ENCODE peak calls at places on chromosomes 4 and X, in eight cellular contexts. One of them, this sample, is unnamed. For H3K9me3, the result is how much of the 10 kb centered on the place peaks cover.

GRCh38 chr4:149223659-149224058 is 592.0 kb downstream of the IQCM start:
- DNase-seq in stomach: no peak
- DNase-seq in A549: no peak
- DNase-seq in tibial nerve: no peak
- DNase-seq in HepG2: no peak
- DNase-seq in SK-N-SH: no peak
- DNase-seq in H1: no peak
- DNase-seq in esophagus muscularis mucosa: no peak
- DNase-seq in this sample: no peak

GRCh38 chrX:113136841-113137240 is 296.2 kb upstream of the AMOT start:
- DNase-seq in stomach: no peak
- DNase-seq in A549: no peak
- DNase-seq in tibial nerve: no peak
- DNase-seq in HepG2: no peak
- DNase-seq in SK-N-SH: no peak
- DNase-seq in H1: no peak
- DNase-seq in esophagus muscularis mucosa: no peak
- DNase-seq in this sample: no peak

GRCh38 chrX:19695884-19696283 is 180.6 kb upstream of the MAP3K15 start:
- DNase-seq in stomach: no peak
- DNase-seq in A549: no peak
- DNase-seq in tibial nerve: no peak
- DNase-seq in HepG2: no peak
- DNase-seq in SK-N-SH: no peak
- DNase-seq in H1: no peak
- DNase-seq in esophagus muscularis mucosa: no peak
- DNase-seq in this sample: no peak

GRCh38 chrX:101550825-101551767 is 749 bp downstream of the ARMCX1 start:
- DNase-seq in stomach: no peak
- DNase-seq in A549: no peak
- DNase-seq in tibial nerve: peak
- DNase-seq in HepG2: no peak
- DNase-seq in SK-N-SH: peak
- DNase-seq in H1: peak
- DNase-seq in esophagus muscularis mucosa: no peak
- DNase-seq in this sample: peak

GRCh38 chrX:30888526-30889146 is 418 bp downstream of the TAB3 start:
- DNase-seq in stomach: no peak
- DNase-seq in A549: no peak
- DNase-seq in tibial nerve: no peak
- DNase-seq in HepG2: no peak
- DNase-seq in SK-N-SH: no peak
- DNase-seq in H1: peak
- DNase-seq in esophagus muscularis mucosa: no peak
- DNase-seq in this sample: peak

GRCh38 chrX:101931104-101931493 is 728 bp downstream of the ZMAT1 start:
- DNase-seq in stomach: no peak
- DNase-seq in A549: peak
- DNase-seq in tibial nerve: peak
- DNase-seq in HepG2: no peak
- DNase-seq in SK-N-SH: peak
- DNase-seq in H1: no peak
- DNase-seq in esophagus muscularis mucosa: no peak
- DNase-seq in this sample: no peak

GRCh38 chr4:96677499-96677898 is 837.6 kb downstream of the PDHA2 start:
- DNase-seq in stomach: no peak
- DNase-seq in A549: no peak
- DNase-seq in tibial nerve: no peak
- DNase-seq in HepG2: no peak
- DNase-seq in SK-N-SH: no peak
- DNase-seq in H1: no peak
- DNase-seq in esophagus muscularis mucosa: no peak
- DNase-seq in this sample: no peak

GRCh38 chrX:21655901-21656586 is 2.1 kb downstream of the KLHL34 start:
- DNase-seq in stomach: no peak
- DNase-seq in A549: no peak
- DNase-seq in tibial nerve: no peak
- DNase-seq in HepG2: no peak
- DNase-seq in SK-N-SH: peak
- DNase-seq in H1: no peak
- DNase-seq in esophagus muscularis mucosa: no peak
- DNase-seq in this sample: no peak

GRCh38 chrX:14228611-14229010 is 198.9 kb upstream of the GEMIN8 start:
- DNase-seq in stomach: no peak
- DNase-seq in A549: no peak
- DNase-seq in tibial nerve: no peak
- DNase-seq in HepG2: no peak
- DNase-seq in SK-N-SH: no peak
- DNase-seq in H1: no peak
- DNase-seq in esophagus muscularis mucosa: no peak
- DNase-seq in this sample: no peak

GRCh38 chr4:30952526-30953219 is 232.5 kb downstream of the PCDH7 start:
- DNase-seq in stomach: no peak
- DNase-seq in A549: peak
- DNase-seq in tibial nerve: no peak
- DNase-seq in HepG2: no peak
- DNase-seq in SK-N-SH: no peak
- DNase-seq in H1: no peak
- DNase-seq in esophagus muscularis mucosa: no peak
- DNase-seq in this sample: no peak

GRCh38 chr4:8917321-8917811 is 45.7 kb upstream of the HMX1 start:
- DNase-seq in stomach: peak
- DNase-seq in A549: no peak
- DNase-seq in tibial nerve: no peak
- DNase-seq in HepG2: no peak
- DNase-seq in SK-N-SH: no peak
- DNase-seq in H1: peak
- DNase-seq in esophagus muscularis mucosa: no peak
- DNase-seq in this sample: no peak

DNA sequence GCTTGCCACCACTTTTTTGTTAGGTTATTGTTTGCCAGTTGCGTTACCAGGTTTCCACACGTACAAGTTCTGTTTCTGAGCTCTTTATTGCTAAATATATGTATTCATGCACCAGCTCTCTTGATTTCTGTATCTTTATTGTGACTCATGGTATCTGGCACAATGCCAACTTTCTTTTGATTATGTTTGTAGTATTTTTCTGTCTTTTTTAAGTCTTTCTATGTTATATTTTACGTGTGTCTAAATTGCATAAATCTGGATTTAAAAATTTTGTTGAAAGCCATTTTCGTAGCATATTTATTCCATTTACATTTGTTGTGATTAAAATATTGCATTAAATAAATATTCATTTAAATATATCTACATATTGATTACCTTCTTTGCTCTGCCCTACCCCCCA is 73.8 kb downstream of the KDM6A start:
- DNase-seq in stomach: no peak
- DNase-seq in A549: no peak
- DNase-seq in tibial nerve: no peak
- DNase-seq in HepG2: no peak
- DNase-seq in SK-N-SH: no peak
- DNase-seq in H1: no peak
- DNase-seq in esophagus muscularis mucosa: no peak
- DNase-seq in this sample: no peak
- H3K9me3 ChIP-seq in stomach: under half
- H3K9me3 ChIP-seq in A549: under half
- H3K9me3 ChIP-seq in tibial nerve: under half
- H3K9me3 ChIP-seq in HepG2: under half
- H3K9me3 ChIP-seq in SK-N-SH: under half
- H3K9me3 ChIP-seq in H1: under half
- H3K9me3 ChIP-seq in esophagus muscularis mucosa: under half
- H3K9me3 ChIP-seq in this sample: under half

DNA sequence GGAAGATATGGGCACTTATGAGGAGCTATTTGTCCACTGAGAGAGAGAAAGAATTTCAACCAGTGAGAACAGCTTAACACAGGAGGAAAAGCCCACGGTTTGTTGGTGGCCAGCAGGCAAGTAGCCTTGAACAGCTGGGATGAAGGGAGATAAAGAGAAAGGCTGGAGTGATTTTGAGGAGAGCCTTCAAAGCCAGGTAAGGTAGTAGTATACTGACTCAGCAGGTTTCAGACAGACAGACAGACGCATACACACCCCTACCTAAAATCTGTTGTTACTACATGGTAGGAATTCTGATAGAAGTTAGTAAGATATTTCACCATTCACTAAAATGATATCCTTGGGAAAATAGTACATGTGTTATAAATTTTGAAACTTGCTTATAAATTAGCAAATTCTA is 60.5 kb downstream of the SEC24D start:
- DNase-seq in stomach: no peak
- DNase-seq in A549: no peak
- DNase-seq in tibial nerve: no peak
- DNase-seq in HepG2: no peak
- DNase-seq in SK-N-SH: no peak
- DNase-seq in H1: no peak
- DNase-seq in esophagus muscularis mucosa: no peak
- DNase-seq in this sample: no peak
- TF ChIP-seq EP300 in stomach: no peak
- TF ChIP-seq EP300 in A549: no peak
- TF ChIP-seq EP300 in tibial nerve: no peak
- TF ChIP-seq EP300 in HepG2: no peak
- TF ChIP-seq EP300 in SK-N-SH: no peak
- TF ChIP-seq EP300 in H1: no peak
- TF ChIP-seq EP300 in esophagus muscularis mucosa: no peak
- TF ChIP-seq EP300 in this sample: no peak

DNA sequence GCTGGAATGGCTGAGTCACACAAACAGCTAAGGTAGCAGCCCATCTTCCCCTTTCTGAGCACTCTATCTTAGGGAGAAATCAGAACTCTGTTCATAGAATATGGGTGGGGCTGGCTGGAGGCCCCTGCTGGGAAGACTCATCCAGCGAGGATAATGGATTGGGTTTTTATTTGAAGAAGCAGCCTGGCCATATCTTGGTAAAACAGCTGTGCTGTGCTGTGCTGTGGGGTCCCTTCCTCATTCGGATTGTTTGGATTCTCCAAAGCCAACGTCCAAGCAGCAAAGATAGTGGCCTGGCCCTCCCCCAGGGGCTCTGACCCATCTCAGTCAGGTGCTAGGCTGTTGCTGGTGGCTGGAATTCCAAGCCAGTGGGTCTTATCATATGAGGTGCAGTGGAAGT is 63.8 kb downstream of the ZNF718 start:
- DNase-seq in stomach: no peak
- DNase-seq in A549: no peak
- DNase-seq in tibial nerve: no peak
- DNase-seq in HepG2: no peak
- DNase-seq in SK-N-SH: no peak
- DNase-seq in H1: no peak
- DNase-seq in esophagus muscularis mucosa: no peak
- DNase-seq in this sample: no peak
- H3K9me3 ChIP-seq in stomach: under half
- H3K9me3 ChIP-seq in A549: under half
- H3K9me3 ChIP-seq in tibial nerve: half or more
- H3K9me3 ChIP-seq in HepG2: half or more
- H3K9me3 ChIP-seq in SK-N-SH: under half
- H3K9me3 ChIP-seq in H1: under half
- H3K9me3 ChIP-seq in esophagus muscularis mucosa: under half
- H3K9me3 ChIP-seq in this sample: under half

GRCh38 chrX:40734956-40735317 is 405 bp downstream of the MED14 start:
- DNase-seq in stomach: no peak
- DNase-seq in A549: peak
- DNase-seq in tibial nerve: no peak
- DNase-seq in HepG2: no peak
- DNase-seq in SK-N-SH: no peak
- DNase-seq in H1: no peak
- DNase-seq in esophagus muscularis mucosa: no peak
- DNase-seq in this sample: peak

GRCh38 chrX:40733691-40734090 is 1.7 kb downstream of the MED14 start:
- DNase-seq in stomach: no peak
- DNase-seq in A549: no peak
- DNase-seq in tibial nerve: no peak
- DNase-seq in HepG2: no peak
- DNase-seq in SK-N-SH: peak
- DNase-seq in H1: no peak
- DNase-seq in esophagus muscularis mucosa: no peak
- DNase-seq in this sample: no peak

GRCh38 chrX:40729923-40730584 is 5.3 kb downstream of the MED14 start:
- DNase-seq in stomach: no peak
- DNase-seq in A549: no peak
- DNase-seq in tibial nerve: no peak
- DNase-seq in HepG2: no peak
- DNase-seq in SK-N-SH: no peak
- DNase-seq in H1: no peak
- DNase-seq in esophagus muscularis mucosa: no peak
- DNase-seq in this sample: no peak

GRCh38 chrX:40736170-40736505 is 796 bp upstream of the MED14 start:
- DNase-seq in stomach: no peak
- DNase-seq in A549: no peak
- DNase-seq in tibial nerve: no peak
- DNase-seq in HepG2: peak
- DNase-seq in SK-N-SH: no peak
- DNase-seq in H1: no peak
- DNase-seq in esophagus muscularis mucosa: no peak
- DNase-seq in this sample: no peak

DNA sequence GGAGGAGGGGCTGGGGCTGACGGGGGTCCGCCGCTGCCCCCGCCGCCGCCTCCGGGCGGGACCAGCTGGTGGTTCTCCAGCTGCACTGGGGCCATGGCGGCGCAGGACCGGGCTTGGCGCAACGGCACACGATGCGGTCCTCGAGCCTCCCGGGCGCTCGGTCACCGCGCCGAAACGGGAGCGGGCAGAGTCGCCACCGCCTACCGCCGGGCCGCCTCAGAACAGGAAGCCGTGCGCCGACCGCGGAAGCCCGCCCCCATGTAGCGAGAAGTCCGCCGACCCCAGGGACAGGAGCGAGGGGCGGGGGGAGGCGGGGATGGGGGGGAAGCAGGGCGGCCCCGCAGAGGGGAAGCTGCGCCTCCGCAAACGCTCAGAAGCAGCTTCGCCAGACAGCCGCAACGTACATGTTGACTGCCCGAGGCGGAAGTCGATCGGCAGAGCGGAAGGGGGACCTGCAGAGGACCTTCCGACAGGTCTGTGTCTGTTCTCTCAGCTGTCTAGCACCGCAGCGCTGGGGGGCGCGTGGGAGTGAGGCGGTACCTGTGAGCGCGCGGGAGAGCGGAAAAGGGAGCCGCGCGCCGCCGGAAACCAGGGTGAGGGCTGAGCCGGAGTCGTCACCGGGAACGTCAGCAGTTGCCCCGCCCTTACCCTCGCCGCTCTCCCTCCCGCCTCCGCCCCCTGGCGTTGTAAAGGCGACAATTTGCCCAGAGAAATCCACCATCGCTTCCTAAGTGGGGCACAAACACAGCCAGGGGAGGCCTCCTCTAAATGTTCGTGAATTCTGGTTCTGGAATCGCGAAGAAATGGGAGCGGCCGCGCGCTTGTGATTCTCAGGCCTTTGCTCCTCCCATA is at the start of gene MED14:
- DNase-seq in stomach: peak
- DNase-seq in A549: peak
- DNase-seq in tibial nerve: peak
- DNase-seq in HepG2: peak
- DNase-seq in SK-N-SH: peak
- DNase-seq in H1: peak
- DNase-seq in esophagus muscularis mucosa: peak
- DNase-seq in this sample: peak
- TF ChIP-seq EP300 in stomach: no peak
- TF ChIP-seq EP300 in A549: no peak
- TF ChIP-seq EP300 in tibial nerve: peak
- TF ChIP-seq EP300 in HepG2: no peak
- TF ChIP-seq EP300 in SK-N-SH: no peak
- TF ChIP-seq EP300 in H1: no peak
- TF ChIP-seq EP300 in esophagus muscularis mucosa: no peak
- TF ChIP-seq EP300 in this sample: no peak